ENCODE peak calls at places on chromosomes 6 and 20, in seven cellular contexts. V, H, K, C, M, T and W are unnamed samples. For H3K27me3, the result is how much of the 10 kb centered on the place peaks cover.

GRCh38 chr6:107399927-107400326 is 59.4 kb downstream of the PDSS2 start:
- DNase-seq in T (no peak), V (no peak), H (no peak), C (no peak), M (no peak), K (no peak), W (no peak)

GRCh38 chr20:3710703-3711417 is 1.5 kb downstream of the SIGLEC1 start:
- DNase-seq in T (peak), K (peak), C (peak), M (peak), V (peak), H (peak), W (peak)

GRCh38 chr6:25613415-25613814 is 38.6 kb upstream of the SCGN start:
- DNase-seq in M (no peak), H (no peak), T (no peak), C (no peak), V (no peak), K (no peak), W (no peak)

GRCh38 chr20:32583581-32584045 is 1.5 kb downstream of the NOL4L start:
- DNase-seq in M (no peak), C (no peak), H (peak), K (peak), T (no peak), V (no peak), W (no peak)

GRCh38 chr20:5844063-5844681 is 94.0 kb downstream of the SHLD1 start:
- DNase-seq in H (peak), C (peak), T (peak), M (peak), V (no peak), K (no peak), W (peak)

GRCh38 chr6:149431905-149432775 is 32.1 kb downstream of the SUMO4 start:
- DNase-seq in H (peak), T (peak), M (peak), C (peak), V (peak), K (peak), W (peak)

GRCh38 chr20:50360218-50360672 is 149.9 kb upstream of the PTPN1 start:
- DNase-seq in V (peak), T (no peak), M (no peak), H (no peak), K (no peak), C (no peak), W (no peak)

GRCh38 chr20:40251284-40251932 is 437.6 kb downstream of the MAFB start:
- DNase-seq in T (peak), C (no peak), M (no peak), V (no peak), K (peak), H (no peak), W (no peak)

GRCh38 chr20:19077370-19078220 is 134.8 kb upstream of the SLC24A3 start:
- DNase-seq in V (no peak), C (no peak), K (no peak), H (no peak), M (no peak), T (no peak), W (no peak)

GRCh38 chr20:60424267-60424904 is 466.2 kb downstream of the CDH26 start:
- DNase-seq in K (no peak), C (no peak), M (no peak), T (no peak), H (no peak), V (no peak), W (no peak)

GRCh38 chr6:123619156-123619555 is 17.6 kb downstream of the TRDN start:
- DNase-seq in V (no peak), T (no peak), C (no peak), M (no peak), H (no peak), K (no peak), W (no peak)

GRCh38 chr6:11766589-11767450 is 11.8 kb downstream of the ADTRP start:
- DNase-seq in H (no peak), V (no peak), K (peak), C (no peak), M (no peak), T (peak), W (no peak)

GRCh38 chr20:41136695-41137411 is 490 bp upstream of the PLCG1 start:
- DNase-seq in H (peak), K (peak), V (peak), T (peak), M (peak), C (peak), W (peak)

GRCh38 chr6:34574647-34575293 is 18.6 kb upstream of the SPDEF start:
- DNase-seq in T (no peak), H (no peak), M (no peak), V (no peak), C (no peak), K (no peak), W (no peak)

GRCh38 chr6:36025932-36026327 is 1.5 kb upstream of the SLC26A8 start:
- DNase-seq in T (no peak), V (no peak), H (no peak), K (no peak), C (no peak), M (no peak), W (no peak)

GRCh38 chr6:79076160-79076559 is 1.9 kb downstream of the PHIP start:
- DNase-seq in C (no peak), M (no peak), T (no peak), V (no peak), K (no peak), H (peak), W (peak)
- H3K4me3 ChIP-seq in C (peak), M (peak), T (peak), V (peak), K (peak), H (peak), W (peak)

GRCh38 chr6:85642774-85643529 is at the start of gene SYNCRIP:
- DNase-seq in K (peak), C (peak), T (peak), V (peak), H (peak), M (peak), W (peak)
- H3K27ac ChIP-seq in K (peak), C (peak), T (peak), V (peak), H (peak), M (peak), W (peak)

GRCh38 chr20:56347628-56348305 is 11.0 kb upstream of the FAM210B start:
- DNase-seq in T (no peak), M (no peak), H (no peak), V (no peak), C (no peak), K (no peak), W (no peak)
- H3K27me3 ChIP-seq in T (under half), M (under half), H (under half), V (under half), C (under half), K (under half), W (under half)

GRCh38 chr6:37565267-37566208 is 65.8 kb upstream of the CCDC167 start:
- DNase-seq in V (no peak), M (no peak), C (no peak), T (peak), H (no peak), K (peak), W (no peak)
- H3K4me3 ChIP-seq in V (peak), M (peak), C (peak), T (peak), H (no peak), K (peak), W (peak)